ENCODE peak calls at places on chromosomes 12 and 14, in eight cellular contexts. E is MM.1S; D is spleen; A is uterus; K is naive thymus-derived CD4-positive, alpha-beta T cell; N is CD8-positive, alpha-beta T cell; V is psoas muscle; F is aorta. W is an unnamed sample.

GRCh38 chr12:92324849-92325500 is 179.3 kb upstream of the BTG1 start:
- DNase-seq in E (no peak), D (no peak), A (no peak), K (no peak), N (no peak), V (no peak), F (no peak), W (no peak)

GRCh38 chr14:68792022-68792829 is 641 bp downstream of the ZFP36L1 start:
- DNase-seq in E (peak; percentile 36), D (peak; percentile 87), A (peak; percentile 44), K (peak; percentile 22), N (peak; percentile 19), V (no peak), F (peak; percentile 64), W (peak; percentile 76)

GRCh38 chr12:124819080-124819479 is 44.6 kb downstream of the SCARB1 start:
- DNase-seq in E (no peak), D (no peak), A (no peak), K (no peak), N (no peak), V (no peak), F (no peak), W (no peak)

GRCh38 chr14:80446356-80446755 is 235.1 kb upstream of the DIO2 start:
- DNase-seq in E (no peak), D (no peak), A (no peak), K (no peak), N (no peak), V (no peak), F (no peak), W (no peak)

GRCh38 chr14:49621114-49621881 is 699 bp downstream of the MGAT2 start:
- DNase-seq in E (peak; percentile 41), D (peak; percentile 97), A (peak; percentile 72), K (peak; percentile 20), N (peak; percentile 67), V (peak; percentile 91), F (peak; percentile 91), W (peak; percentile 87)

GRCh38 chr14:83294941-83295340 is 1761.3 kb upstream of the SEL1L start:
- DNase-seq in E (no peak), D (no peak), A (no peak), K (no peak), N (no peak), V (no peak), F (no peak), W (no peak)

GRCh38 chr12:66269757-66270383 is 32.4 kb upstream of the HELB start:
- DNase-seq in E (peak; percentile 74), D (no peak), A (no peak), K (peak; percentile 43), N (no peak), V (no peak), F (no peak), W (no peak)

GRCh38 chr14:60734465-60735242 is at the start of gene MNAT1:
- DNase-seq in E (peak; percentile 63), D (peak; percentile 92), A (peak; percentile 79), K (peak; percentile 81), N (peak; percentile 79), V (peak; percentile 87), F (peak; percentile 80), W (peak; percentile 87)

DNA sequence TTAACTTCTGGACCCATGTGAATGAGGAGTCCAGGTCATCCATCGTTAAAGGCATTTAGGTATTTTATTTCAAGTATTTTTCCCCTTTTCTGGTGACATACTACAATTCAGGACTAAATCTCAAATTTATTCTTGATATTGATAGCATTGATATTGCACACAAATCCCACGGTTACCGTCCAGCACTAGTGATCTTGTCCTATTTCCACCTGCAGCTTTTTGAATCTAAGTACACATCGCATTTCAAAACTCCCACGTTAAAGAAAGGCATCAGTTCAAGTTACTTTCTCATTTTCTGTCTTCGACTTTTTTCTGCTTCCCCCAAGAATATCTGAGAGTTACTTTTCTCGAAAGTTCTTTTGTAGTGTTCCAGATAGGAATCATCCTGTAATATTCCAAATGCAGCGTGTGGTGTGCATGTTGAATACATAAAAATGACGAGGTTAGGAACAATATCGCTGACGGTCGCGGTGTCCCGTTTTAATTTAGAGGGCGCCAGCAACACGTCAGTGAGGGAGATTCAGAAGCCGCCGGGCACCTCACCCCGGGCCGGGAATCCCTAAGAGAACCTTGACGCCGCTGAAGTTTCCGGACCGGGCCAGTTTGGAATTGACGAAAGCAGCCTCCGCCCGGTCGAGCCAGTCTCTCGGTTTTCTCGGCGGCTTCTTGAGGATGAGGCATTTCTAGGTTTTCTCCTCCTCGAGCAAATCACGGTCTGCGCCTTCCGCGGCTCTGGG is 569 bp upstream of the RGS6 start:
- DNase-seq in E (no peak), D (no peak), A (no peak), K (no peak), N (no peak), V (peak; percentile 43), F (no peak), W (peak; percentile 29)
- H3K4me3 ChIP-seq in E (no peak overlapping the region), D (peak overlapping the region; percentile 36), A (no peak overlapping the region), K (no peak overlapping the region), N (no peak overlapping the region), V (peak overlapping the region; percentile 55), F (peak overlapping the region; percentile 18), W (peak overlapping the region; percentile 86)

GRCh38 chr14:56796259-56796658 is 14.0 kb downstream of the OTX2 start:
- DNase-seq in E (no peak), D (no peak), A (no peak), K (no peak), N (no peak), V (no peak), F (no peak), W (no peak)

GRCh38 chr14:56797003-56797568 is 13.2 kb downstream of the OTX2 start:
- DNase-seq in E (no peak), D (no peak), A (no peak), K (no peak), N (no peak), V (no peak), F (no peak), W (no peak)

GRCh38 chr14:56798447-56799326 is 11.6 kb downstream of the OTX2 start:
- DNase-seq in E (no peak), D (no peak), A (no peak), K (no peak), N (no peak), V (no peak), F (no peak), W (no peak)

GRCh38 chr14:56799327-56799645 is 11.0 kb downstream of the OTX2 start:
- DNase-seq in E (no peak), D (no peak), A (no peak), K (no peak), N (no peak), V (no peak), F (no peak), W (no peak)

DNA sequence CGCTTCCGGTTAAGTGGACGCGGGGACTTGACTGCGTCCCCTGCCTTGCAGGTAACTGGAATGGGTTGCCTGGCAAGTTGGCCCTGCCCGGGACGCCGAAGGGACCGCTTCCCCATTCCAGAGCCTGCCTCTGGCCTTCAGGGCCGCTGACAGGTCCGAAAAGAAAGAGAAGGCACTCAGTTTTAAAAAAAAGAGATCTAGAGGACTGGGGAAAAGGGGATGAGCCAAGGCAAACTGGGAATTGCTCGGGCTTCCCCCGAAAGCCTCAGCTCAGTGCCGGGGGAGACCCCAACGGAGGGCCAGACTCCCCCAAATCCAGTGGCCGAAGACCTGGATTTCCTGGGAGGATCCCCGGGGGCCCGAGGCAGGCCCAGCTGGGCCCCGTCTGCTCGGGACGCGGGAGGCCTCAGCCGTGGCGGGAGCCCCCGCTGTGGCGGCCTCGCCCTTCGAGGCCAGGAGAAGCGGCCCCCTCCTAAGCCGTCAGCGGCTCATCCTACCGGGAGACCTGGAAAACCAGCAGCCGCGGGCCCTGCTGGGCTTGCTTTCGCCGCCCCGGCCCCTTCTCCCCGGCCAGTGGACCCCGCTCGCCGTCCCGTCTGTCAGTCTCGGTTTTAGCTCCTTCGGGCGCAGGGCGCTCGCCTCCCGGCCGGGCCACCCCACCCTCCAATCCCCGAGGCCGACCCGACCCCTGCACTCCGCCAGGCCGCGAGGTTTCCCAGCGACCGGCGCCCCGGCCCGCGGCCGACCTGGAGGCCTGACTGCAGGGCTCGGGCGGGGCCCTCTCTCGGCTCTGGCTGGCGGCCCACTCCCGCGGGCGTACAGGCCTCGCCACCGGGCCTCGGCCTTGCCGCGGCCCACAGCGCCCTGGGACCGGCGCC is 12.5 kb downstream of the OTX2 start:
- DNase-seq in E (no peak), D (no peak), A (no peak), K (no peak), N (peak; percentile 15), V (no peak), F (no peak), W (no peak)
- H3K4me1 ChIP-seq in E (no peaks in the 10 kb centered on the region), D (no peaks in the 10 kb centered on the region), A (no peaks in the 10 kb centered on the region), K (no peaks in the 10 kb centered on the region), N (peaks cover 4% of the 10 kb centered on the region), V (no peaks in the 10 kb centered on the region), F (no peaks in the 10 kb centered on the region), W (peaks cover 17% of the 10 kb centered on the region)

GRCh38 chr14:52463375-52463774 is 88.9 kb downstream of the TXNDC16 start:
- DNase-seq in E (no peak), D (no peak), A (no peak), K (no peak), N (no peak), V (no peak), F (no peak), W (no peak)

GRCh38 chr14:52461721-52462120 is 90.6 kb downstream of the TXNDC16 start:
- DNase-seq in E (no peak), D (no peak), A (no peak), K (no peak), N (no peak), V (no peak), F (no peak), W (no peak)

GRCh38 chr14:52464175-52464574 is 88.1 kb downstream of the TXNDC16 start:
- DNase-seq in E (no peak), D (no peak), A (no peak), K (no peak), N (no peak), V (no peak), F (no peak), W (no peak)

GRCh38 chr14:52455291-52456088 is 96.8 kb downstream of the TXNDC16 start:
- DNase-seq in E (no peak), D (no peak), A (no peak), K (no peak), N (no peak), V (no peak), F (no peak), W (no peak)

DNA sequence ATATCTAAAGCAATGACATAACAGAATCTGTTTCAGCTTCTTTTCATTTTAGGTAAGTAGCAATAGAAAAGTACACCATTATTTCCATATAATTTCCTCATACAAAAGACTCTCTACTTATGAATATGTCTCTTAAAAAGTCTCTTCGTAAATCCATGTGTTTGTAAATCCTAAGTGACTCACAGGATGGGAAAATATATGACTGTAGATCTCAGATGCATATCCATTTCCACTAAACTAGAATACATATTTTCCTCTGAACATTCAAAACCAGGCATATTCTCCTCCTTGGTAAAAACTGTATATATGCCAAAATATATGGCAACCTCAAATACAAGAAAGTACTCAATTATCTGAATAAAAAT is 93.6 kb downstream of the TXNDC16 start:
- DNase-seq in E (no peak), D (no peak), A (no peak), K (no peak), N (no peak), V (no peak), F (no peak), W (no peak)
- H3K4me3 ChIP-seq in E (no peak overlapping the region), D (no peak overlapping the region), A (no peak overlapping the region), K (no peak overlapping the region), N (no peak overlapping the region), V (no peak overlapping the region), F (no peak overlapping the region), W (no peak overlapping the region)

DNA sequence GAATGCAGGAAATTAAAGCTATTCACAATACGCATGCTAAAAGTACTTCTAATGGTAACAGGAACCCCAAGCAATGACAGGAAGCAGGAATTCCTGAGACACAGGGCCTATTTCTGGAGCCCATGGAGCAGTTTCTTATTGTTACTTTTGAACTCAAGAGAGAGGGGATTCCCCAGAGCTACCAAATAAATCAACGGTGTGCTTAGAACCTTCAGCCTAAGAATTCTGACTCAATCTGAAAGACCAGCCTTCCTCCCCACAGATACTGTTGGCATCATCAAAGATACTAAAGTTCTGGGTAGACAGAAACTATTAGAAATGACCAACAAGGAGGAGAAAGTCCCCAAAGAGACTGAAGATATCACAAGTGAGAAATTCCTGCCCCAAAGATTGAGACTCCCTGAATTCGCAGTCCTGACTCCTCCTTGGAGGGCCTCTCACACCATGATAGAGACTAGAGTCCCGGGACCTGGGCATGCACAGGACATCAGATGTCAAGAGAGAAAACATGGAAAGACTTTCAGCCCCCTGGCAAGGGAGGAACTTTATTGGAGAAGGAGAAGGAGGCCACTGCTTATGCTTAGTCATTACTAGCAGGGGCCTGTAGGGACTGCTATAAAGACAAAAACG is 32.7 kb downstream of the RTRAF start:
- DNase-seq in E (no peak), D (no peak), A (no peak), K (no peak), N (no peak), V (no peak), F (no peak), W (no peak)
- H3K4me1 ChIP-seq in E (no peaks in the 10 kb centered on the region), D (no peaks in the 10 kb centered on the region), A (no peaks in the 10 kb centered on the region), K (peaks cover 4% of the 10 kb centered on the region), N (peaks cover 21% of the 10 kb centered on the region), V (no peaks in the 10 kb centered on the region), F (no peaks in the 10 kb centered on the region), W (no peaks in the 10 kb centered on the region)

W was measured in tibial artery.